ENCODE peak calls at places on chromosomes 7 and 10, in nine cellular contexts. V, U, F, X, C, M, S, W and H are unnamed samples.

GRCh38 chr7:12111461-12112405 is 99.4 kb upstream of the TMEM106B start:
- DNase-seq in U (no peak), X (no peak), C (peak), M (no peak), W (no peak), S (no peak), V (no peak), F (no peak), H (peak)

GRCh38 chr7:51318001-51318400 is 1.4 kb upstream of the COBL start:
- DNase-seq in M (no peak), S (no peak), F (no peak), V (no peak), W (no peak), X (no peak), C (no peak), U (no peak), H (no peak)

GRCh38 chr7:909358-910329 is 33.3 kb downstream of the GET4 start:
- DNase-seq in F (peak), M (peak), V (peak), W (peak), S (peak), C (no peak), U (no peak), X (no peak), H (no peak)

GRCh38 chr7:87220734-87221215 is 1.2 kb upstream of the TMEM243 start:
- DNase-seq in V (no peak), M (peak), X (peak), F (no peak), U (no peak), C (no peak), S (no peak), W (peak), H (no peak)

GRCh38 chr10:79070611-79071534 is 2.1 kb downstream of the ZMIZ1 start:
- DNase-seq in M (peak), S (peak), C (peak), V (peak), F (peak), W (peak), X (peak), U (no peak), H (peak)

GRCh38 chr10:95333997-95334792 is 43.4 kb upstream of the PDLIM1 start:
- DNase-seq in X (no peak), M (peak), C (peak), S (no peak), U (no peak), V (peak), F (peak), W (peak), H (no peak)

GRCh38 chr7:90461216-90461615 is 8.2 kb upstream of the PTTG1IP2 start:
- DNase-seq in F (no peak), W (no peak), S (peak), M (no peak), X (no peak), V (no peak), U (no peak), C (no peak), H (no peak)

GRCh38 chr7:117875566-117875965 is 2.3 kb upstream of the CTTNBP2 start:
- DNase-seq in C (no peak), M (no peak), W (peak), S (peak), X (peak), F (no peak), U (peak), V (peak), H (no peak)

GRCh38 chr10:48951707-48952106 is 12.1 kb upstream of the LRRC18 start:
- DNase-seq in M (no peak), X (no peak), W (no peak), S (no peak), V (no peak), C (no peak), U (no peak), F (no peak), H (no peak)

GRCh38 chr10:48289652-48290238 is 15.2 kb upstream of the FRMPD2 start:
- DNase-seq in F (peak), C (peak), U (peak), X (peak), M (no peak), S (peak), W (peak), V (peak), H (peak)

GRCh38 chr7:117858731-117859130 is 14.5 kb downstream of the CTTNBP2 start:
- DNase-seq in M (no peak), W (no peak), U (no peak), C (no peak), V (no peak), S (no peak), X (no peak), F (no peak), H (no peak)

GRCh38 chr10:23063387-23064287 is 31.7 kb upstream of the MSRB2 start:
- DNase-seq in S (peak), F (no peak), V (no peak), U (no peak), C (no peak), W (no peak), X (no peak), M (no peak), H (no peak)
- TF ChIP-seq CTCF in S (no peak), F (no peak), V (no peak), U (no peak), C (no peak), W (no peak), X (no peak), M (no peak), H (no peak)

GRCh38 chr7:101743241-101743994 is 74.0 kb upstream of the CUX1 start:
- DNase-seq in X (peak), F (peak), S (peak), M (no peak), C (peak), U (no peak), W (peak), V (peak), H (peak)

GRCh38 chr7:101743995-101744360 is 73.4 kb upstream of the CUX1 start:
- DNase-seq in S (peak), C (no peak), F (no peak), W (no peak), M (no peak), V (no peak), X (no peak), U (no peak), H (peak)

GRCh38 chr7:101744588-101744987 is 72.8 kb upstream of the CUX1 start:
- DNase-seq in S (peak), C (no peak), F (no peak), X (peak), W (no peak), V (no peak), M (no peak), U (no peak), H (no peak)

GRCh38 chr7:101739757-101740398 is 77.5 kb upstream of the CUX1 start:
- DNase-seq in V (no peak), X (peak), M (no peak), C (peak), U (no peak), S (peak), W (no peak), F (no peak), H (no peak)

GRCh38 chr7:101740981-101741725 is 76.3 kb upstream of the CUX1 start:
- DNase-seq in U (no peak), M (no peak), X (peak), C (no peak), W (no peak), V (no peak), S (peak), F (no peak), H (no peak)
- H3K4me3 ChIP-seq in U (no peak), M (no peak), X (no peak), C (no peak), W (no peak), V (no peak), S (peak), F (no peak), H (no peak)

DNA sequence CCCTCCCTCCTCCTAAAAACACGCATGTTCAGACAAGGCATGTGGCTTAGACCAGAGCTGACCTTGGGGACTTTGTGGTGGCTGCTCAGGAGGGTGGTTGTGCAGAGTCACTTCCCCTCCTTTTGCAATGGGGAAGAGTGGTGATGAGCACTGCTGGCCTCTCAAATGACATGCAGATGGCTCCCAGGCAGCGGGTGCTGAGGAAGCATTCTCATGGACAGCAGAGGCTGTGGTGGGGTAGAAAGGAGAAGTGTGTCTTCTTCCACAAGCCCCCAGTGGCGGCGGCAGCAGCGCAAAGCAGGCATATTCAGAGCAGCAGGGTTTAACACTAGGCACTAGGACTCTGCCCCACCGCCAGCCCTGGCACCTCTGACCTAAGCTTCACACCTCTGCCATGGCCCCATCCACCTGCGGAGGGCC is 105.9 kb upstream of the ANLN start:
- DNase-seq in F (peak), W (no peak), X (peak), S (peak), C (no peak), M (peak), V (peak), U (no peak), H (no peak)
- TF ChIP-seq CTCF in F (no peak), W (no peak), X (no peak), S (peak), C (no peak), M (no peak), V (no peak), U (no peak), H (no peak)

DNA sequence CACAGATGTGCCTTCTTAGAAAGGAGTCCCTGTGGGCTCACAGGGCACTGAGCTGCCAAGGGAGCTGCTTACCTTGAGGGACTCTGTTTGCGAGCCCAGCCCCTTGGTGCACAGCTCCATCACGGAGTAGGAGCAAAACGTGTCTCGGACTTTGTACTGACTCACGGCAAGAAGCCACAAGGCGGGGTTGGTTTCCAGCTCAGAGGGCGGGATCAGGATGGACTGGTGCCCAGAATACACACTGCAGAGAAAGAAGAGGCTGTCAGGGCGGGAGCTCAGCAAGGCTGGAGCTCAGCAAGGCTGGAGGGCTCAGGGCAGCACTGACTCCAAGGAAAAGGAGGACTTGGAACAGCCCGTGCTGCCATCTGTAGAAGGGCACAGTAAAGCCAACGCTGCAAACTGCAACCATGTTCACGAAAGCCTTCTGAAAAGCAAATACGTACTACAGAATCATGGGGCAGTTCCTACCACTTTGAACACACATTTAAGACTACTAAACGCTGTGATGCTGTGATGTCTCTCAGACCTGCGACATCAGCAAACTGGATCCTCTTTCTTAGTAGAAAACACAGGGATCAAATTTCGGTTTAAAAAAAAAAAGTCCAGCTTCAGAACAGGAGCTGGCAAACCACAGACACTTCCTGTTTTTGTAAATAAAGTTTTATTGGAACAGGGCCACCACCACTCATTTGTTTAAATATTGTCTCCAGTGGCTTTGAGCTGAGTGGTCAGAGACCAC is 194.3 kb downstream of the ZMYND11 start:
- DNase-seq in X (no peak), U (peak), V (peak), F (peak), C (peak), W (peak), S (peak), M (peak), H (no peak)
- H3K4me3 ChIP-seq in X (no peak), U (peak), V (no peak), F (no peak), C (peak), W (peak), S (peak), M (no peak), H (no peak)

DNA sequence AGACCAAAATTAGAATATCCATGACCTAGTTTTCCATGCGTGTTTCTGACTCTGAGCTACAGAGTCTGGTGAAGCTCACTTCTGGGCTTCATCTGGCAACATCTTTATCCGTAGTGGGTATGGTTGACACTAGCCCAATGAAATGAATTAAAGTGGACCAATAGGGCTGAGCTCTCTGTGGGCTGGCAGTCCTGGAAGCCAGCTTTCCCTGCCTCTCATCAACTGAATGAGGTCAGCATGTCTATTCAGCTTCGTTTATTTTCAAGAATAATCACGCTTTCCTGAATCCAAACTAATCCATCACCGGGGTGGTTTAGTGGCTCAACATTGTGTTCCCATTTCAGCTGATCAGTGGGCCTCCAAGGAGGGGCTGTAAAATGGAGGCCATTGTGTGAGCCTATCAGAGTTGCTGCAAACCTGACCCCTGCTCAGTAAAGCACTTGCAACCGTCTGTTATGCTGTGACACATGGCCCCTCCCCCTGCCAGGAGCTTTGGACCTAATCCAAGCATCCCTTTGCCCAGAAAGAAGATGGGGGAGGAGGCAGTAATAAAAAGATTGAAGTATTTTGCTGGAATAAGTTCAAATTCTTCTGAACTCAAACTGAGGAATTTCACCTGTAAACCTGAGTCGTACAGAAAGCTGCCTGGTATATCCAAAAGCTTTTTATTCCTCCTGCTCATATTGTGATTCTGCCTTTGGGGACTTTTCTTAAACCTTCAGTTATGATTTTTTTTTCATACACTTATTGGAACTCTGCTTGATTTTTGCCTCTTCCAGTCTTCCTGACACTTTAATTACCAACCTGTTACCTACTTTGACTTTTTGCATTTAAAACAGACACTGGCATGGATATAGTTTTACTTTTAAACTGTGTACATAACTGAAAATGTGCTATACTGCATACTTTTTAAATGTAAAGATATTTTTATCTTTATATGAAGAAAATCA is 35.5 kb downstream of the CAV1 start:
- DNase-seq in F (peak), U (no peak), M (no peak), V (no peak), S (no peak), C (no peak), X (no peak), W (no peak), H (peak)
- TF ChIP-seq CTCF in F (no peak), U (no peak), M (no peak), V (no peak), S (no peak), C (no peak), X (no peak), W (no peak), H (no peak)